ENCODE peak calls at places on chromosome 19, in four cellular contexts. J is H1, V is HepG2, N is GM23338. I is an unnamed sample.

GRCh38 chr19:48918801-48919247 is 14.7 kb upstream of the DHDH start:
- DNase-seq in N (peak; percentile 92), J (peak; percentile 47), V (no peak), I (no peak)

GRCh38 chr19:22140356-22140755 is 56.4 kb downstream of the ZNF676 start:
- DNase-seq in N (no peak), V (no peak), J (no peak), I (no peak)

GRCh38 chr19:53102186-53102585 is 1.0 kb downstream of the ZNF160 start:
- DNase-seq in J (no peak), V (no peak), N (no peak), I (no peak)

GRCh38 chr19:37691881-37692504 is 27.6 kb downstream of the ZNF607 start:
- DNase-seq in V (peak; percentile 87), J (peak; percentile 69), N (peak; percentile 93), I (no peak)

GRCh38 chr19:34172661-34173144 is 399 bp downstream of the LSM14A start:
- DNase-seq in N (no peak), V (no peak), J (peak; percentile 10), I (no peak)

GRCh38 chr19:52343548-52343947 is 7.5 kb downstream of the ZNF610 start:
- DNase-seq in J (peak; percentile 54), V (peak; percentile 15), N (peak; percentile 90), I (no peak)

GRCh38 chr19:38564981-38565685 is 52.6 kb downstream of the MAP4K1 start:
- DNase-seq in N (peak; percentile 67), V (no peak), J (no peak), I (no peak)

GRCh38 chr19:6414033-6414643 is 10.5 kb downstream of the KHSRP start:
- DNase-seq in J (no peak), N (peak; percentile 73), V (no peak), I (no peak)

GRCh38 chr19:5693195-5694166 is 3.4 kb downstream of the RPL36 start:
- DNase-seq in J (no peak), V (no peak), N (no peak), I (no peak)

GRCh38 chr19:31596751-31597150 is 247.5 kb upstream of the TSHZ3 start:
- DNase-seq in J (no peak), N (no peak), V (no peak), I (no peak)

GRCh38 chr19:33376423-33376822 is 2.9 kb downstream of the CEBPG start:
- DNase-seq in V (peak; percentile 45), J (no peak), N (no peak), I (no peak)

GRCh38 chr19:50551034-50551712 is 17.1 kb downstream of the LRRC4B start:
- DNase-seq in V (no peak), N (no peak), J (no peak), I (no peak)

GRCh38 chr19:13712767-13713201 is 51.5 kb upstream of the MRI1 start:
- DNase-seq in N (no peak), J (no peak), V (no peak), I (no peak)

GRCh38 chr19:56170261-56170660 is 5.5 kb upstream of the GALP start:
- DNase-seq in V (peak; percentile 86), N (no peak), J (no peak), I (no peak)

GRCh38 chr19:38290631-38291147 is 13.4 kb upstream of the C19orf33 start:
- DNase-seq in V (no peak), N (no peak), J (no peak), I (no peak)

GRCh38 chr19:13634658-13635057 is 128.4 kb upstream of the CACNA1A start:
- DNase-seq in V (no peak), N (no peak), J (no peak), I (no peak)

GRCh38 chr19:9165256-9165655 is 13.5 kb upstream of the OR7D2 start:
- DNase-seq in J (no peak), N (no peak), V (no peak), I (no peak)

GRCh38 chr19:17210296-17210695 is 4.9 kb upstream of the USE1 start:
- DNase-seq in V (no peak), N (no peak), J (no peak), I (no peak)

GRCh38 chr19:16836115-16836905 is 7.1 kb downstream of the SIN3B start:
- DNase-seq in N (peak; percentile 51), J (no peak), V (no peak), I (no peak)

GRCh38 chr19:48806518-48806817 is 4.4 kb downstream of the BCAT2 start:
- DNase-seq in N (peak; percentile 94), J (no peak), V (no peak), I (no peak)

GRCh38 chr19:45621976-45622503 is 17.2 kb downstream of the EML2 start:
- DNase-seq in V (no peak), J (no peak), N (no peak), I (no peak)

GRCh38 chr19:19006213-19006612 is 27.1 kb downstream of the SUGP2 start:
- DNase-seq in N (no peak), J (no peak), V (no peak), I (no peak)

GRCh38 chr19:16417660-16418596 is 53.8 kb downstream of the EPS15L1 start:
- DNase-seq in J (peak; percentile 72), V (peak; percentile 30), N (peak; percentile 88), I (no peak)

GRCh38 chr19:38308006-38308766 is 4.1 kb downstream of the C19orf33 start:
- DNase-seq in V (no peak), N (no peak), J (no peak), I (no peak)

GRCh38 chr19:42553292-42554045 is 25.2 kb upstream of the CEACAM1 start:
- DNase-seq in V (peak; percentile 40), N (no peak), J (no peak), I (no peak)

GRCh38 chr19:38173324-38174041 is 50.5 kb downstream of the DPF1 start:
- DNase-seq in J (no peak), N (no peak), V (no peak), I (no peak)

GRCh38 chr19:55389386-55390317 is 3.9 kb downstream of the RPL28 start:
- DNase-seq in N (no peak), J (no peak), V (no peak), I (no peak)

GRCh38 chr19:5287066-5287465 is 53.5 kb downstream of the PTPRS start:
- DNase-seq in J (no peak), N (no peak), V (no peak), I (no peak)

GRCh38 chr19:35511337-35511736 is 2.1 kb downstream of the DMKN start:
- DNase-seq in V (no peak), J (no peak), N (no peak), I (no peak)

GRCh38 chr19:35510626-35510964 is 2.9 kb downstream of the DMKN start:
- DNase-seq in N (no peak), V (no peak), J (no peak), I (no peak)

GRCh38 chr19:35508129-35508528 is 5.3 kb downstream of the DMKN start:
- DNase-seq in J (no peak), N (no peak), V (no peak), I (no peak)

GRCh38 chr19:35509018-35509652 is 4.3 kb downstream of the DMKN start:
- DNase-seq in V (peak; percentile 42), J (no peak), N (peak; percentile 78), I (no peak)

DNA sequence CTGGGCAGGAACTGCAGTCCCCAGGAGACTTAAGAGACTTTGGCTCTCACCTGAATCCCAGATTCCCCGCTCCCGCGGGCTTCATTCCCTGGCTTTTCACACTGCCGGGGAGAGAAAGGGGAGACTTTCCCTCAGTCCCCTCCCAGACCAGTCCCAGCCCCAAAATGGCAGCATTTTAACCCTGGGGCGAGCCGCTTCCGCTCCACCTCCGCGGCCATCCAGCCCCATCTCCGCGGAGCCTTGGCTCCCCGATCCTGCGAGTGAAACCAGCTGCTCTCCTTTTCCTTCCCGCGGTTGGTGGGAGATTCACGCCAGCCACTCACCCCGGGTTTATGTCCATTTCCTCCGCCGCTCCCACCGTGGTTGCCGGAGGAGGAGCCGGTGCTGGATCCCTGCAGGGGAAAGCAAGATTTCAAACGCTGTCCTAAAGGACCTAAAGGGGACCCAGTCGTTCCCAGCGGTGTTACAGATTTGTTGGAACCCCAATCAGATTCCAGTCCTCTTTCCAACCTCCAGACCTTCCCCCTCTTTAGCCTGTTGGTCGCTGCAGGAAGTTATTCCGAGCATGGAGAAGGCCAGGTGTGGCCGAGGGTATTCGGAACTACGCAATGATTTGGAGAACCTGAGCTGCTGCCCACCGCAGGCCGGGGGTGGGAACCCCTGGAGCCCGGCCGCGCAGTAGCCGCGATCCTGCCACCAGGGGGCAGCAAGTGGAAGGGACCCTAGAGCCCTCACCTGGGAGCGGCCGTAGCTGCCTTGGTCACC is 3.4 kb downstream of the DMKN start:
- DNase-seq in N (peak; percentile 97), V (peak; percentile 75), J (peak; percentile 78), I (no peak)
- TF ChIP-seq EZH2 in N (no peak), V (no peak), J (no peak), I (no peak)

GRCh38 chr19:1019616-1019961 is 1.3 kb downstream of the TMEM259 start:
- DNase-seq in N (no peak), J (no peak), V (no peak), I (no peak)

GRCh38 chr19:1019980-1020867 is 699 bp downstream of the TMEM259 start:
- DNase-seq in V (no peak), J (no peak), N (peak; percentile 33), I (no peak)

GRCh38 chr19:1017906-1018305 is 3.0 kb downstream of the TMEM259 start:
- DNase-seq in J (no peak), V (no peak), N (no peak), I (no peak)

GRCh38 chr19:1018393-1018792 is 2.5 kb downstream of the TMEM259 start:
- DNase-seq in N (no peak), J (no peak), V (no peak), I (no peak)

GRCh38 chr19:1018932-1019615 is 1.8 kb downstream of the TMEM259 start:
- DNase-seq in N (no peak), V (no peak), J (no peak), I (no peak)
- H3K27ac ChIP-seq in N (no peak overlapping the region), V (no peak overlapping the region), J (no peak overlapping the region), I (no peak overlapping the region)

DNA sequence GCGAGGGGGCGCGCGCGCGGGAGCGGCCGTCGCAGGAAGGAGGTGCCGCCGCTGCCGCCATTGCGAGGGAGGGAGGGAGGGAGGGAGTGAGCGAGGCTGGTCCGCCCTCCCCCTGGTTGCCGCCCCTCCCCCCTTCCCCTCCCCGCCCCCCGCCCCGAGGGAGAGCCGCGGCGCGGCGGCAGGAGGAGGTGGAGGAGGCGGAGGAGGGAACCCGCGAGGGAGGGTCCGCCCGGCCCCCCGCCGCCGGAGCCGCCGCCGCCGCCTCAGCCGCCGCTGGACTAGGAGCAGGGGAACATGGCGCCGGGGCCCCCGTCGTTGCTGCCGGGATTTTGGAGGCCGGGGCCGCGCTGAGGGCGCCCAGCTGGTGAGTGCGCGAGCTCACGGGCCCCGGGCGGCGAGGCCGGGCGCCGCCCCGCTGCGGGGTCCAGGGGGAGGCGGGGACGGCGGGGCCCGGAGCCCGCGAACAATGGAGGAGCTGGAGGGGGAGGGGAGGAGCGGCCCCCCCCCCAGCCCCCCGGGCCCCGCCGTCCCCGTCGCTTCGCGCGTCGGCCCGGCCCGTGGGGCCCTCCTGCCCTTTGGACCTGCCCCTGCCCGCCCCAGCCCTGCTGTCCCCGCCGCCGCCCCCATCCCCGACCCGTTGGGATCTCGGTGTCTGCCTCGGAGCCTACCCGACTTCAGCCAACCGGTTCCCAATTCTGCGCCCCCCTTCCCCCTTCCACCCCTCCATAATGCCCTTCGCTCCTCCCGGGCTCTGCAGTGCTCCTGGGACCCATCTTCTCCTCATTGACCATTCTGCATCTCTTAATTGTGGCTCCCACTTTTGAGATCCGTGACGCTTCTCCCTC is at the start of gene ARHGAP35:
- DNase-seq in N (peak; percentile 75), J (no peak), V (no peak), I (no peak)
- TF ChIP-seq POLR2AphosphoS5 in N (no peak), J (no peak), V (no peak), I (no peak)

GRCh38 chr19:7597689-7598088 is 2.0 kb downstream of the CAMSAP3 start:
- DNase-seq in J (no peak), N (no peak), V (peak; percentile 31), I (no peak)
- TF ChIP-seq EZH2 in J (no peak), N (no peak), V (no peak), I (no peak)

GRCh38 chr19:3029070-3029923 is at the start of gene TLE2:
- DNase-seq in V (no peak), N (peak; percentile 52), J (no peak), I (no peak)
- H3K27ac ChIP-seq in V (no peak within 1 kb of the TSS), N (no peak within 1 kb of the TSS), J (no peak within 1 kb of the TSS), I (no peak within 1 kb of the TSS)